ENCODE peak calls at places on chromosomes 1 and 21, in nine cellular contexts. B is sigmoid colon, W is transverse colon, Y is spleen, Q is breast epithelium, Z is Panc1, M is stomach, H is SK-N-SH, D is HL-60. X is an unnamed sample.

GRCh38 chr1:15179485-15179883 is 25.9 kb downstream of the TMEM51 start:
- DNase-seq in B (no peak), W (no peak), Y (no peak), Q (no peak), Z (no peak), M (no peak), H (no peak), D (no peak), X (no peak)

GRCh38 chr1:26697441-26697977 is 1.7 kb downstream of the ARID1A start:
- DNase-seq in B (no peak), W (no peak), Y (no peak), Q (no peak), Z (no peak), M (no peak), H (peak), D (no peak), X (no peak)

GRCh38 chr1:53391982-53392381 is 64.1 kb upstream of the LRP8 start:
- DNase-seq in B (no peak), W (no peak), Y (no peak), Q (no peak), Z (no peak), M (no peak), H (no peak), D (no peak), X (no peak)

GRCh38 chr21:41601573-41602371 is 93.8 kb upstream of the TMPRSS2 start:
- DNase-seq in B (peak), W (no peak), Y (no peak), Q (peak), Z (no peak), M (peak), H (no peak), D (no peak), X (no peak)

GRCh38 chr1:216710598-216711333 is 12.5 kb downstream of the ESRRG start:
- DNase-seq in B (no peak), W (no peak), Y (no peak), Q (no peak), Z (no peak), M (no peak), H (no peak), D (no peak), X (no peak)

GRCh38 chr21:29812947-29813346 is 126.8 kb downstream of the GRIK1 start:
- DNase-seq in B (no peak), W (no peak), Y (no peak), Q (no peak), Z (no peak), M (no peak), H (no peak), D (no peak), X (no peak)

GRCh38 chr1:54701066-54701465 is 14.6 kb upstream of the TTC4 start:
- DNase-seq in B (no peak), W (no peak), Y (no peak), Q (no peak), Z (no peak), M (no peak), H (no peak), D (no peak), X (no peak)

GRCh38 chr1:197924516-197925123 is 7.4 kb downstream of the LHX9 start:
- DNase-seq in B (no peak), W (no peak), Y (no peak), Q (no peak), Z (no peak), M (no peak), H (peak), D (no peak), X (no peak)

GRCh38 chr1:214581785-214582184 is 21.2 kb upstream of the CENPF start:
- DNase-seq in B (no peak), W (no peak), Y (no peak), Q (peak), Z (peak), M (no peak), H (no peak), D (no peak), X (no peak)

GRCh38 chr1:69246109-69246508 is 321.6 kb upstream of the LRRC7 start:
- DNase-seq in B (no peak), W (no peak), Y (no peak), Q (no peak), Z (no peak), M (no peak), H (no peak), D (no peak), X (no peak)

GRCh38 chr21:37074546-37074945 is 1.5 kb downstream of the TTC3 start:
- DNase-seq in B (no peak), W (no peak), Y (no peak), Q (no peak), Z (no peak), M (no peak), H (no peak), D (no peak), X (no peak)

GRCh38 chr1:116380499-116381316 is 7.7 kb downstream of the ATP1A1 start:
- DNase-seq in B (no peak), W (no peak), Y (no peak), Q (no peak), Z (no peak), M (no peak), H (no peak), D (no peak), X (no peak)

GRCh38 chr1:52238474-52238873 is 96.6 kb downstream of the ZFYVE9 start:
- DNase-seq in B (no peak), W (no peak), Y (no peak), Q (no peak), Z (no peak), M (no peak), H (no peak), D (no peak), X (no peak)

GRCh38 chr1:56644064-56644940 is 812 bp upstream of the PRKAA2 start:
- DNase-seq in B (no peak), W (peak), Y (no peak), Q (no peak), Z (no peak), M (no peak), H (no peak), D (no peak), X (no peak)

GRCh38 chr1:81335876-81336275 is 464.9 kb upstream of the ADGRL2 start:
- DNase-seq in B (no peak), W (no peak), Y (no peak), Q (no peak), Z (no peak), M (no peak), H (no peak), D (no peak), X (no peak)

GRCh38 chr1:202688401-202688800 is 21.9 kb downstream of the SYT2 start:
- DNase-seq in B (no peak), W (no peak), Y (no peak), Q (no peak), Z (no peak), M (no peak), H (no peak), D (no peak), X (no peak)

GRCh38 chr1:167465751-167466150 is 52.6 kb downstream of the CD247 start:
- DNase-seq in B (peak), W (no peak), Y (no peak), Q (no peak), Z (no peak), M (no peak), H (no peak), D (no peak), X (no peak)

GRCh38 chr1:61247051-61247854 is 164.9 kb downstream of the NFIA start:
- DNase-seq in B (no peak), W (no peak), Y (no peak), Q (no peak), Z (no peak), M (no peak), H (no peak), D (no peak), X (no peak)

GRCh38 chr1:98981917-98982513 is 22.6 kb downstream of the PLPPR5 start:
- DNase-seq in B (no peak), W (no peak), Y (no peak), Q (no peak), Z (no peak), M (no peak), H (no peak), D (no peak), X (no peak)

GRCh38 chr1:172460901-172461315 is 17.0 kb upstream of the PIGC start:
- DNase-seq in B (no peak), W (no peak), Y (no peak), Q (no peak), Z (no peak), M (no peak), H (no peak), D (no peak), X (no peak)

GRCh38 chr1:205003358-205004145 is 39.5 kb upstream of the CNTN2 start:
- DNase-seq in B (no peak), W (no peak), Y (no peak), Q (no peak), Z (no peak), M (no peak), H (peak), D (no peak), X (no peak)

GRCh38 chr1:244080343-244080929 is 29.4 kb downstream of the ZBTB18 start:
- DNase-seq in B (no peak), W (no peak), Y (no peak), Q (no peak), Z (no peak), M (no peak), H (no peak), D (no peak), X (peak)

GRCh38 chr1:65179148-65179547 is 31.1 kb downstream of the AK4 start:
- DNase-seq in B (no peak), W (no peak), Y (no peak), Q (no peak), Z (no peak), M (no peak), H (no peak), D (no peak), X (no peak)

GRCh38 chr1:155199792-155200191 is 7.9 kb downstream of the THBS3 start:
- DNase-seq in B (no peak), W (no peak), Y (no peak), Q (no peak), Z (no peak), M (no peak), H (peak), D (no peak), X (no peak)
- TF ChIP-seq POLR2AphosphoS5 in B (no peak), W (no peak), Y (no peak), Q (no peak), Z (no peak), M (no peak), H (no peak), D (no peak), X (no peak)

DNA sequence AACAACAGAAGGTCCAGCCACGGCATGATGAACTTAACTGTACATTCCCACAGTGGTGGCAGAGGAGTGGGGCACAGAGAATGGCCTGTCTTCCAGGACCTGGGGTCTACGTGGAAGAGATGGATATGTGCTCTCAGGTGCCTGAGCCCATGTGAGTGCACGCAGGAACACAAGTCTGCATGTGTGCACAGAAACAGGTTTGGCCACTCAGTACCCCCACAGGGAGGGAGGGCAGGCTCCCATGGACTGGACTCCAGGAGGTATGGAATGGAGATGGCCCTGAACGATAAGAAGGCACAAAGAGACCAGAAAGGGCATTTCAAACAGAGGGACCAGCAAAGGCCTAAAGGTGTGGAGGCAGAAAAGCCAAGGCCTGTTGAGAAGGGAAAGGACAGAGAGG is 10.8 kb downstream of the COL9A2 start:
- DNase-seq in B (no peak), W (no peak), Y (no peak), Q (peak), Z (no peak), M (peak), H (no peak), D (no peak), X (no peak)
- TF ChIP-seq POLR2AphosphoS5 in B (no peak), W (no peak), Y (no peak), Q (no peak), Z (no peak), M (no peak), H (no peak), D (no peak), X (no peak)

DNA sequence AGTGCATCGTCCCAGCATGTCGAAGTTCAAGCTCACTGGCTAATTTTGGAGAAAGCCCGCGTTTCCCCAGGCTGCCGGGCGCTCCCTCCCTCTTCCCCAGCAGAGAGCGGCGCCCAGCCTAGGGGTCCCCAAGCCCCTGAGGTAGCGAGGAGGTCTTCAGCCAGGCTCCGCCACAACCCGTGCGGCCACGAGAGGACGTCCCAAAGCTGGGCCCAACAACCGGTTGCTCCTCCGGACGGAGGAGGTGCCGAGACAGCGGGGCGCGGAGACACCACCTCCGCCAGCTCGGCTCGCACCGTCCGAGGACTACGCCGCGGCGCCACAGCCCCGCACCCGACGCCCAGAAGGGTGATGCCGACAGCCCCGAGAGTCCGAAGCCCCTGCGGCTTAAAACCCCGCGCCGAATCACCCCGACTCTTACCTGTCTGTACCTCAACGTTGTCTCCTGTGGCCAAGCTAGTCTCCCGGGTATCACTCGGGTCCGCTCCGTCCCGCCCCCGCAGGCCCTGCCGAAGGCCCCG is at the start of gene DENND2C:
- DNase-seq in B (no peak), W (no peak), Y (no peak), Q (no peak), Z (no peak), M (no peak), H (no peak), D (no peak), X (no peak)
- TF ChIP-seq POLR2AphosphoS5 in B (no peak), W (no peak), Y (no peak), Q (no peak), Z (no peak), M (no peak), H (no peak), D (no peak), X (no peak)

GRCh38 chr1:39102537-39103320 is 76.6 kb downstream of the NDUFS5 start:
- DNase-seq in B (no peak), W (peak), Y (no peak), Q (peak), Z (no peak), M (no peak), H (peak), D (no peak), X (no peak)
- TF ChIP-seq POLR2AphosphoS5 in B (no peak), W (no peak), Y (no peak), Q (no peak), Z (no peak), M (peak), H (no peak), D (peak), X (no peak)